ENCODE peak calls at places on chromosomes 6 and 20, in nine cellular contexts. T is CD4-positive, alpha-beta T cell; Q is psoas muscle; J is fibroblast of lung; F is SK-N-SH; N is ovary; I is right lobe of liver; W is WTC11; B is ascending aorta. Y is an unnamed sample.

GRCh38 chr6:57342148-57342669 is 24.8 kb downstream of the PRIM2 start:
- DNase-seq in F (no peak), J (no peak), N (no peak), T (no peak), B (no peak), W (no peak), I (no peak), Q (no peak), Y (no peak)

GRCh38 chr6:91166271-91166670 is 579.4 kb upstream of the MAP3K7 start:
- DNase-seq in I (no peak), B (no peak), F (no peak), J (no peak), W (no peak), Q (no peak), N (no peak), T (no peak), Y (no peak)

GRCh38 chr20:15986690-15987089 is 586.6 kb downstream of the KIF16B start:
- DNase-seq in W (no peak), I (no peak), F (no peak), J (no peak), N (no peak), T (no peak), B (no peak), Q (no peak), Y (no peak)

GRCh38 chr6:33822575-33823395 is 19.0 kb upstream of the MLN start:
- DNase-seq in W (peak), J (no peak), I (no peak), N (no peak), B (no peak), T (no peak), F (peak), Q (no peak), Y (peak)

GRCh38 chr6:85372188-85372914 is 77.5 kb upstream of the NT5E start:
- DNase-seq in J (no peak), N (no peak), T (no peak), B (no peak), I (no peak), F (no peak), Q (no peak), W (no peak), Y (no peak)

GRCh38 chr20:4067600-4068261 is 52.4 kb upstream of the RNF24 start:
- DNase-seq in N (no peak), B (peak), Q (no peak), W (no peak), F (no peak), T (no peak), J (peak), I (no peak), Y (no peak)

GRCh38 chr20:17852323-17852722 is 116.3 kb downstream of the SNX5 start:
- DNase-seq in J (no peak), N (no peak), I (no peak), F (no peak), Q (no peak), W (no peak), T (no peak), B (no peak), Y (no peak)

GRCh38 chr6:158283304-158284005 is 28.8 kb upstream of the TULP4 start:
- DNase-seq in B (no peak), T (no peak), W (peak), N (no peak), J (peak), Q (no peak), I (no peak), F (no peak), Y (no peak)

GRCh38 chr20:62328684-62329388 is 26.0 kb downstream of the ADRM1 start:
- DNase-seq in J (no peak), N (no peak), F (no peak), Q (peak), W (no peak), I (no peak), T (no peak), B (no peak), Y (no peak)

GRCh38 chr20:37902504-37903313 is at the start of gene VSTM2L:
- DNase-seq in B (no peak), F (peak), N (no peak), T (no peak), I (no peak), J (peak), W (peak), Q (no peak), Y (no peak)

GRCh38 chr20:1185781-1186334 is 1.1 kb upstream of the TMEM74B start:
- DNase-seq in T (peak), W (peak), N (no peak), Q (peak), J (peak), B (no peak), I (no peak), F (peak), Y (peak)

GRCh38 chr6:106247293-106247692 is 78.3 kb downstream of the ATG5 start:
- DNase-seq in N (no peak), F (no peak), I (no peak), B (no peak), J (peak), W (no peak), T (no peak), Q (no peak), Y (no peak)

GRCh38 chr6:125858427-125859320 is 67.9 kb downstream of the NCOA7 start:
- DNase-seq in T (peak), W (peak), N (peak), F (peak), J (peak), Q (no peak), I (peak), B (no peak), Y (peak)

GRCh38 chr6:27161946-27162603 is 85.4 kb upstream of the PRSS16 start:
- DNase-seq in Q (no peak), F (peak), I (no peak), W (no peak), T (no peak), N (peak), J (peak), B (no peak), Y (no peak)

GRCh38 chr6:13146429-13146828 is 181.9 kb downstream of the TBC1D7 start:
- DNase-seq in J (no peak), I (no peak), F (no peak), B (no peak), N (no peak), W (no peak), Q (no peak), T (no peak), Y (no peak)

GRCh38 chr6:130647221-130647620 is 180.0 kb upstream of the SMLR1 start:
- DNase-seq in T (no peak), N (no peak), J (no peak), I (no peak), W (no peak), Q (no peak), B (no peak), F (no peak), Y (no peak)

GRCh38 chr20:32437391-32438074 is 79.4 kb downstream of the ASXL1 start:
- DNase-seq in W (no peak), I (no peak), N (no peak), Q (no peak), T (no peak), F (peak), J (no peak), B (no peak), Y (no peak)

GRCh38 chr6:4008324-4009047 is 70.5 kb downstream of the FAM217A start:
- DNase-seq in W (no peak), J (peak), F (peak), N (no peak), T (no peak), B (no peak), I (no peak), Q (no peak), Y (no peak)

GRCh38 chr6:16519265-16520242 is 241.7 kb downstream of the ATXN1 start:
- DNase-seq in T (no peak), F (peak), W (no peak), N (no peak), Q (no peak), J (no peak), B (no peak), I (no peak), Y (no peak)

GRCh38 chr6:85449818-85450577 is at the start of gene NT5E:
- DNase-seq in T (no peak), B (peak), Q (peak), J (peak), W (peak), I (peak), N (peak), F (peak), Y (peak)

GRCh38 chr6:43444036-43444435 is 11.3 kb downstream of the DLK2 start:
- DNase-seq in T (no peak), Q (no peak), I (no peak), N (no peak), F (no peak), W (no peak), J (no peak), B (no peak), Y (no peak)

GRCh38 chr20:32638848-32639247 is 34.9 kb downstream of the C20orf203 start:
- DNase-seq in J (no peak), N (peak), Q (no peak), B (no peak), T (no peak), W (no peak), F (peak), I (no peak), Y (no peak)

GRCh38 chr20:20941468-20941889 is 164.7 kb downstream of the LINC00237 start:
- DNase-seq in T (no peak), Q (no peak), J (no peak), F (no peak), N (no peak), W (no peak), I (no peak), B (no peak), Y (no peak)

GRCh38 chr20:59220161-59220560 is 56.5 kb downstream of the ZNF831 start:
- DNase-seq in T (no peak), N (no peak), J (no peak), F (no peak), W (no peak), Q (no peak), I (no peak), B (no peak), Y (no peak)

GRCh38 chr6:46932526-46932925 is 10.8 kb upstream of the ADGRF5 start:
- DNase-seq in W (no peak), N (no peak), B (no peak), F (no peak), T (no peak), J (no peak), I (no peak), Q (no peak), Y (no peak)

GRCh38 chr6:83429857-83430605 is 820 bp downstream of the ME1 start:
- DNase-seq in J (peak), N (peak), F (peak), T (no peak), W (peak), I (no peak), B (peak), Q (peak), Y (peak)

GRCh38 chr20:57896017-57896416 is 186.2 kb upstream of the PMEPA1 start:
- DNase-seq in I (no peak), T (no peak), J (no peak), W (no peak), F (no peak), B (no peak), Q (no peak), N (no peak), Y (no peak)

GRCh38 chr6:88982720-88983119 is 19.3 kb upstream of the RNGTT start:
- DNase-seq in F (peak), I (peak), T (no peak), B (peak), N (peak), Q (peak), J (peak), W (no peak), Y (peak)

GRCh38 chr20:46255440-46256104 is 52.7 kb downstream of the CDH22 start:
- DNase-seq in N (peak), Q (peak), J (no peak), W (no peak), T (peak), I (peak), B (no peak), F (peak), Y (peak)

GRCh38 chr6:54525731-54526130 is 217.5 kb downstream of the TINAG start:
- DNase-seq in B (no peak), N (no peak), T (no peak), F (no peak), I (no peak), W (no peak), Q (no peak), J (peak), Y (no peak)

GRCh38 chr6:158784505-158784904 is 34.7 kb downstream of the EZR start:
- DNase-seq in T (no peak), Q (no peak), B (no peak), N (no peak), W (no peak), F (no peak), I (no peak), J (no peak), Y (peak)

GRCh38 chr6:8828376-8828775 is 393.0 kb upstream of the SLC35B3 start:
- DNase-seq in N (no peak), B (no peak), I (no peak), Q (no peak), J (no peak), F (no peak), W (no peak), T (no peak), Y (no peak)

GRCh38 chr6:69816569-69816968 is 19.8 kb upstream of the LMBRD1 start:
- DNase-seq in J (no peak), I (no peak), N (no peak), Q (no peak), F (no peak), T (peak), B (no peak), W (no peak), Y (no peak)

GRCh38 chr6:144315226-144315980 is 30.3 kb downstream of the UTRN start:
- DNase-seq in J (no peak), T (no peak), I (peak), F (no peak), N (no peak), Q (no peak), B (no peak), W (no peak), Y (peak)

GRCh38 chr6:138231399-138231886 is 13.2 kb upstream of the PBOV1 start:
- DNase-seq in J (no peak), B (no peak), T (no peak), I (no peak), W (no peak), F (no peak), Q (no peak), N (no peak), Y (no peak)

GRCh38 chr20:58990651-58991445 is 9.8 kb downstream of the NELFCD start:
- DNase-seq in Q (no peak), F (no peak), J (no peak), W (no peak), I (peak), B (no peak), T (no peak), N (no peak), Y (no peak)

GRCh38 chr6:161374971-161375873 is 101.4 kb upstream of the AGPAT4 start:
- DNase-seq in F (peak), B (peak), W (peak), N (no peak), Q (peak), J (peak), T (no peak), I (no peak), Y (peak)
- TF ChIP-seq CTCF in F (peak), B (no peak), W (no peak), N (no peak), Q (peak), J (peak), T (no peak), I (no peak), Y (no peak)

DNA sequence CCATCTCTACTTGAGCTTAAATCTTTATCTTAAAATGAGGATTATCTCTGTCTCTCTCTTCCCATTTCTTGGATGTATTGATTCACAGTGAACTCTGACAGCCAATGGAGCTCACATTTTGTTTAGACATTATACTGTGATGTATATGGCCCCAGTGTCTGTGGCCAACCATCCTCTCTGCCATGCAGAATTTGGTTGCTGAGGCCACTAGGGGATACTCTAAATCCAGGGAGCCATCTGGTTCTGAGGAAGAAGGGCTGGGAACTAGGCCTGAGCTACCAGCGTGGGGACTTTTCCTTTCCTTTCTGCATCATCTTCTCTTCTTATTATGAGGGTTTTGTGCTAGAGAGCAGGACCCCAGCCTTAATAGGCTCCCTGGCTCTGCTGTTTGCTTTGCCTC is 59.1 kb upstream of the RIPOR2 start:
- DNase-seq in N (no peak), B (no peak), T (no peak), J (no peak), F (no peak), W (no peak), I (no peak), Q (no peak), Y (no peak)
- TF ChIP-seq CTCF in N (no peak), B (no peak), T (no peak), J (peak), F (no peak), W (no peak), I (no peak), Q (no peak), Y (no peak)

DNA sequence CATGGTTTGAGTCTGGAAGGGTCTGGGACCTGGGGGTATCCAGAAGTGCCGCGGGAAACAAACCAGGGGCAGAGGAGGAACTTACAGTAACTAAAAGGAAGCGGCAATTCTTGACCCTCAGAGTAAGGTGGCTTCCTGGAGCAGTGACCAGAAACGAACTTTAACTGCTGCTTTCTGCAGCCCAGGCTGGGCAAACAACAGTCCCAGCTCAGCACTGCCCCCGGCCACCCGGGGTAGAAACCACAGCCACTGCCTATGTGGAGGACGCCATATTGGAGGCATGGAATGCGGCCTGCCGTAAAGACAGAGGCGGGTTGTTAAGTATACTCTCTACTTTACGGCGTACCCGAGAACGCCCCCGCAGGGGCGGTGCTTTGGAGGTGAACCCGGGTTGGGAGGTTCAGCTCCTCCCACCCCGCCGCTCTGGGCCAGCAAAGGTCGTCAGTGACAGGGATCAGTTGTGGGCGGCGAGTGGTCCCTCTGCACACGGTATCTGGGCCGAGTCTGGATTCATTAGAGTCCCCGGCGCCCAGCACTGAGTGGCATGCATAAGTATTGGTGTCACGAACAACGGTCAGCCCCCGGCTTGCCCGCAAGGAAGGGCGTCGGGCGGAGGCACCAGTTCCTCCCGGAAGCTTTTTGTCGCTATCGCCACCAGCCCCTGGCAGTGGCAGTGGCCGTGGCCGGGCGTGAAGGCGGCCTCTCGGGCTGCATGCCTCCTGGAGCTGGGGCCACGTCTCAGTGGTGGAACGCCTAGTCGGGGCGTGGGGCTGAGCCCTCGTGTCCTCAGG is at the start of gene PDSS2:
- DNase-seq in Q (peak), I (peak), N (peak), T (peak), J (peak), W (peak), B (peak), F (peak), Y (peak)
- TF ChIP-seq CTCF in Q (peak), I (peak), N (peak), T (no peak), J (peak), W (no peak), B (no peak), F (peak), Y (no peak)

GRCh38 chr6:14863896-14864850 is 381.7 kb upstream of the JARID2 start:
- DNase-seq in J (no peak), N (no peak), B (no peak), Q (no peak), I (no peak), W (no peak), T (no peak), F (no peak), Y (no peak)
- TF ChIP-seq CTCF in J (no peak), N (no peak), B (no peak), Q (no peak), I (no peak), W (no peak), T (no peak), F (no peak), Y (no peak)

DNA sequence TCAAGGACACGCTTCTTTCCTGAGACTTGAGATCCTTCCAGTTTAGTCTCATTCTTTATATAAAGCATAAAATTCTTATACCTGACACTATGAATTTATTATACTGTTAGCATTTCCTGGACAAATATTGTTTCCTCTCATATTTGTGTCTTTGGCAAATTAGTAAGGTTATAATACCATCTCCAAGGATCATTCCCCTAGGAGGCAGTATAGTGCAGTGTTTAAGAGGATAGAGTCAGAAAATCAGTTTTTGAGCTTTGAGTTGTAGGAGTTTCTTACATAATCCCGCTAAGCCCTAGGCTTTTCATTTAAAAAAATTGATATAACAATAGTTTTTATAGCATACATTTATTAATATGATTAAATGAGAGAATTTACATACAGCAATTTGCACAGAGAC is 510.8 kb downstream of the TENT5A start:
- DNase-seq in I (no peak), W (no peak), T (no peak), N (no peak), J (peak), Q (no peak), F (peak), B (no peak), Y (no peak)
- TF ChIP-seq CTCF in I (peak), W (peak), T (no peak), N (no peak), J (peak), Q (peak), F (peak), B (peak), Y (no peak)

DNA sequence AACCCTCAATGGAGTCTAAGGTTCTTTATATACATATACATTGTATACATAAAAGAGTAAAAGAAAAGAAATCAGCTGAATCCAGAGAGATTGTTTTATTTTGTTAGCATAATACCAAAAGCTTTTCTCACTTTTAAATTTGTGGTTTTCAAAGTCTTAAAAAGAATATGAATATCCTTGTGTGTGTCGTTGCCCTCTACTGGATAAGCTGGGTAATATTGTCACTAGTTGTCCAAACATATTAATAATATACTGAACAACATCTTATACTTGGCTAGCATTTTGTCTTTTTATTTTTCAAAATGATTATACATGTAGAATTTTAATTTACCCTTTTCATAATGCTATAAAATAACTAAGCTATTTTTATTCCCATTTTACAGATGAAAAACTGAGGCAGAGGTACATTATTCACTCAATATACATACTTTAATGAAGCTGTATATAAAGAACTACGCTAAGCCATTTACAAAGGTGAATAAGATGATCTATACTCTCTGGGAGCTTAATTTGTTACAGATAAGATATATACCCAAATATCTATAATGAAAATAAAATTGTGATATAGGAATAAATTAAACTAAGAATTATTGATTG is 531.7 kb downstream of the TFAP2B start:
- DNase-seq in J (no peak), I (no peak), Q (no peak), T (no peak), F (no peak), W (no peak), N (no peak), B (no peak), Y (no peak)
- TF ChIP-seq CTCF in J (no peak), I (peak), Q (peak), T (no peak), F (peak), W (peak), N (no peak), B (no peak), Y (no peak)